ENCODE peak calls at places on chromosomes 16 and 17, in eight cellular contexts. One of them, this sample, is unnamed.
A peak's percentile ranks its signal among the peaks of the same experiment; 100 is the strongest.

GRCh38 chr16:1428511-1428910 is 2.4 kb upstream of the PERCC1 start:
- DNase-seq in DND-41: no peak
- DNase-seq in fibroblast of lung: peak; percentile 10
- DNase-seq in HCT116: no peak
- DNase-seq in mammary epithelial cell: no peak
- DNase-seq in GM23248: peak; percentile 40
- DNase-seq in endothelial cell of umbilical vein: peak; percentile 36
- DNase-seq in PC-3: no peak
- DNase-seq in this sample: no peak

GRCh38 chr17:20999044-20999573 is 43.7 kb downstream of the USP22 start:
- DNase-seq in DND-41: no peak
- DNase-seq in fibroblast of lung: peak; percentile 45
- DNase-seq in HCT116: no peak
- DNase-seq in mammary epithelial cell: no peak
- DNase-seq in GM23248: peak; percentile 3
- DNase-seq in endothelial cell of umbilical vein: no peak
- DNase-seq in PC-3: no peak
- DNase-seq in this sample: peak; percentile 20

GRCh38 chr17:40791808-40792436 is 7.8 kb downstream of the KRT28 start:
- DNase-seq in DND-41: no peak
- DNase-seq in fibroblast of lung: peak; percentile 38
- DNase-seq in HCT116: peak; percentile 41
- DNase-seq in mammary epithelial cell: peak; percentile 9
- DNase-seq in GM23248: peak; percentile 73
- DNase-seq in endothelial cell of umbilical vein: peak; percentile 59
- DNase-seq in PC-3: peak; percentile 71
- DNase-seq in this sample: peak; percentile 24

GRCh38 chr16:86673956-86674453 is 95.7 kb downstream of the FOXL1 start:
- DNase-seq in DND-41: no peak
- DNase-seq in fibroblast of lung: no peak
- DNase-seq in HCT116: no peak
- DNase-seq in mammary epithelial cell: no peak
- DNase-seq in GM23248: no peak
- DNase-seq in endothelial cell of umbilical vein: no peak
- DNase-seq in PC-3: no peak
- DNase-seq in this sample: no peak

GRCh38 chr16:85045641-85046471 is 18.3 kb downstream of the KIAA0513 start:
- DNase-seq in DND-41: no peak
- DNase-seq in fibroblast of lung: no peak
- DNase-seq in HCT116: no peak
- DNase-seq in mammary epithelial cell: no peak
- DNase-seq in GM23248: no peak
- DNase-seq in endothelial cell of umbilical vein: no peak
- DNase-seq in PC-3: no peak
- DNase-seq in this sample: no peak

GRCh38 chr16:3032624-3033023 is 4.1 kb downstream of the BICDL2 start:
- DNase-seq in DND-41: no peak
- DNase-seq in fibroblast of lung: no peak
- DNase-seq in HCT116: no peak
- DNase-seq in mammary epithelial cell: no peak
- DNase-seq in GM23248: no peak
- DNase-seq in endothelial cell of umbilical vein: no peak
- DNase-seq in PC-3: no peak
- DNase-seq in this sample: no peak

GRCh38 chr16:53654946-53655345 is 48.7 kb downstream of the RPGRIP1L start:
- DNase-seq in DND-41: no peak
- DNase-seq in fibroblast of lung: no peak
- DNase-seq in HCT116: no peak
- DNase-seq in mammary epithelial cell: no peak
- DNase-seq in GM23248: no peak
- DNase-seq in endothelial cell of umbilical vein: no peak
- DNase-seq in PC-3: no peak
- DNase-seq in this sample: no peak

GRCh38 chr16:27625050-27625697 is 75.2 kb downstream of the KATNIP start:
- DNase-seq in DND-41: no peak
- DNase-seq in fibroblast of lung: peak; percentile 52
- DNase-seq in HCT116: no peak
- DNase-seq in mammary epithelial cell: no peak
- DNase-seq in GM23248: peak; percentile 56
- DNase-seq in endothelial cell of umbilical vein: peak; percentile 93
- DNase-seq in PC-3: no peak
- DNase-seq in this sample: peak; percentile 43

GRCh38 chr17:49926886-49927285 is 42.1 kb upstream of the DLX4 start:
- DNase-seq in DND-41: no peak
- DNase-seq in fibroblast of lung: peak; percentile 6
- DNase-seq in HCT116: no peak
- DNase-seq in mammary epithelial cell: no peak
- DNase-seq in GM23248: peak; percentile 88
- DNase-seq in endothelial cell of umbilical vein: no peak
- DNase-seq in PC-3: no peak
- DNase-seq in this sample: no peak

GRCh38 chr17:18315498-18316360 is 636 bp downstream of the SMCR8 start:
- DNase-seq in DND-41: peak; percentile 35
- DNase-seq in fibroblast of lung: no peak
- DNase-seq in HCT116: no peak
- DNase-seq in mammary epithelial cell: peak; percentile 9
- DNase-seq in GM23248: no peak
- DNase-seq in endothelial cell of umbilical vein: no peak
- DNase-seq in PC-3: no peak
- DNase-seq in this sample: peak; percentile 3

GRCh38 chr17:70564006-70564620 is 394.8 kb downstream of the KCNJ2 start:
- DNase-seq in DND-41: no peak
- DNase-seq in fibroblast of lung: peak; percentile 55
- DNase-seq in HCT116: no peak
- DNase-seq in mammary epithelial cell: no peak
- DNase-seq in GM23248: peak; percentile 21
- DNase-seq in endothelial cell of umbilical vein: peak; percentile 70
- DNase-seq in PC-3: no peak
- DNase-seq in this sample: peak; percentile 47

GRCh38 chr17:73397856-73398540 is 86.2 kb upstream of the CDC42EP4 start:
- DNase-seq in DND-41: no peak
- DNase-seq in fibroblast of lung: no peak
- DNase-seq in HCT116: no peak
- DNase-seq in mammary epithelial cell: no peak
- DNase-seq in GM23248: no peak
- DNase-seq in endothelial cell of umbilical vein: no peak
- DNase-seq in PC-3: no peak
- DNase-seq in this sample: no peak

GRCh38 chr16:58299757-58300349 is 5.0 kb upstream of the PRSS54 start:
- DNase-seq in DND-41: peak; percentile 22
- DNase-seq in fibroblast of lung: peak; percentile 1
- DNase-seq in HCT116: peak; percentile 13
- DNase-seq in mammary epithelial cell: peak; percentile 4
- DNase-seq in GM23248: peak; percentile 23
- DNase-seq in endothelial cell of umbilical vein: peak; percentile 36
- DNase-seq in PC-3: peak; percentile 52
- DNase-seq in this sample: no peak

GRCh38 chr17:72913315-72913714 is 179.2 kb downstream of the SLC39A11 start:
- DNase-seq in DND-41: no peak
- DNase-seq in fibroblast of lung: no peak
- DNase-seq in HCT116: no peak
- DNase-seq in mammary epithelial cell: no peak
- DNase-seq in GM23248: no peak
- DNase-seq in endothelial cell of umbilical vein: no peak
- DNase-seq in PC-3: peak; percentile 38
- DNase-seq in this sample: no peak

GRCh38 chr17:6374761-6375312 is 60.1 kb downstream of the AIPL1 start:
- DNase-seq in DND-41: no peak
- DNase-seq in fibroblast of lung: peak; percentile 90
- DNase-seq in HCT116: peak; percentile 57
- DNase-seq in mammary epithelial cell: peak; percentile 93
- DNase-seq in GM23248: peak; percentile 39
- DNase-seq in endothelial cell of umbilical vein: peak; percentile 11
- DNase-seq in PC-3: peak; percentile 83
- DNase-seq in this sample: peak; percentile 84

GRCh38 chr17:65181237-65182061 is 44.3 kb downstream of the RGS9 start:
- DNase-seq in DND-41: peak; percentile 60
- DNase-seq in fibroblast of lung: peak; percentile 31
- DNase-seq in HCT116: no peak
- DNase-seq in mammary epithelial cell: no peak
- DNase-seq in GM23248: no peak
- DNase-seq in endothelial cell of umbilical vein: no peak
- DNase-seq in PC-3: no peak
- DNase-seq in this sample: no peak

GRCh38 chr17:13542612-13543011 is 59.1 kb downstream of the HS3ST3A1 start:
- DNase-seq in DND-41: no peak
- DNase-seq in fibroblast of lung: peak; percentile 39
- DNase-seq in HCT116: no peak
- DNase-seq in mammary epithelial cell: no peak
- DNase-seq in GM23248: no peak
- DNase-seq in endothelial cell of umbilical vein: no peak
- DNase-seq in PC-3: no peak
- DNase-seq in this sample: no peak

GRCh38 chr17:37261286-37261685 is 114.5 kb upstream of the C17orf78 start:
- DNase-seq in DND-41: no peak
- DNase-seq in fibroblast of lung: peak; percentile 80
- DNase-seq in HCT116: no peak
- DNase-seq in mammary epithelial cell: peak; percentile 43
- DNase-seq in GM23248: peak; percentile 11
- DNase-seq in endothelial cell of umbilical vein: peak; percentile 12
- DNase-seq in PC-3: no peak
- DNase-seq in this sample: peak; percentile 74

GRCh38 chr17:1684307-1685189 is at the start of gene PRPF8:
- DNase-seq in DND-41: peak; percentile 98
- DNase-seq in fibroblast of lung: peak; percentile 93
- DNase-seq in HCT116: peak; percentile 92
- DNase-seq in mammary epithelial cell: peak; percentile 95
- DNase-seq in GM23248: peak; percentile 99
- DNase-seq in endothelial cell of umbilical vein: peak; percentile 99
- DNase-seq in PC-3: peak; percentile 95
- DNase-seq in this sample: peak; percentile 89
- TF ChIP-seq EZH2 in DND-41: no peak
- TF ChIP-seq EZH2 in fibroblast of lung: no peak
- TF ChIP-seq EZH2 in HCT116: no peak
- TF ChIP-seq EZH2 in mammary epithelial cell: no peak
- TF ChIP-seq EZH2 in GM23248: no peak
- TF ChIP-seq EZH2 in endothelial cell of umbilical vein: no peak
- TF ChIP-seq EZH2 in PC-3: no peak
- TF ChIP-seq EZH2 in this sample: no peak

GRCh38 chr17:78335176-78335575 is 24.7 kb downstream of the SOCS3 start:
- DNase-seq in DND-41: no peak
- DNase-seq in fibroblast of lung: no peak
- DNase-seq in HCT116: no peak
- DNase-seq in mammary epithelial cell: no peak
- DNase-seq in GM23248: no peak
- DNase-seq in endothelial cell of umbilical vein: no peak
- DNase-seq in PC-3: no peak
- DNase-seq in this sample: no peak
- H2AFZ ChIP-seq in DND-41: no peak overlapping the region
- H2AFZ ChIP-seq in fibroblast of lung: peak overlapping the region; percentile 40
- H2AFZ ChIP-seq in HCT116: no peak overlapping the region
- H2AFZ ChIP-seq in mammary epithelial cell: no peak overlapping the region
- H2AFZ ChIP-seq in GM23248: no peak overlapping the region
- H2AFZ ChIP-seq in endothelial cell of umbilical vein: peak overlapping the region; percentile 64
- H2AFZ ChIP-seq in PC-3: no peak overlapping the region
- H2AFZ ChIP-seq in this sample: no peak overlapping the region

DNA sequence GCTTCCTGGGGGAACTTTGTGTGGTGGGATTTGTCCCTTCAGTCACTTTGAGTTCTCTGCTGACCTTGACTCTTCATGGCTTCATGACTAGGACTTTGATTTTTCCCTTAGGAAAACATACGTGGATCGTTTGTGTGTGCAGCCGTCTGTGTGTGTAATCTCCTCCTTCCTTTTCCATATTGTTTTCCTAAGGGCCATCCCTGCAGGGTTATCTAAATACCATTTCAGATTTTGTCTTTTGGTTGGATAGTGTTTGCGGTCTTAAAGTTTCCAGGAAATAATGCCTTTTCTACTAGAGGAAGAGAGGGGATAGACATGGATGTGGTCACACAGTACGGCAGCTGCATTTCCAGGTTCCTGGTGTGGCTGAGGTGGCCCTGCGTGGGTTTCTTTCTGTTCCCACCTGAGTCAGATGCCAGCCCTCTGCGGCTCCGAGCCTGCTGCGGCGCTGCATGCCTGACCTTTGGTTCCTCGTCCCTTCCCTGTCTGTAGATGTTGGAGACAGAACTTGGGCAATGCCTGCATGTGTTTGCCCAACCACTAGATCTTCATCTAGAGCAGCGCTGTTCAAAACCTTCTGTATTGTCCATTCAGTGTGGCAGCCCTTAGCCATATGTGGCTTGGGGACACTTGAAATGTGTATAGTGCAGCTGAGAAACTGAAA is 72.0 kb upstream of the LGALS9 start:
- DNase-seq in DND-41: no peak
- DNase-seq in fibroblast of lung: no peak
- DNase-seq in HCT116: no peak
- DNase-seq in mammary epithelial cell: no peak
- DNase-seq in GM23248: no peak
- DNase-seq in endothelial cell of umbilical vein: no peak
- DNase-seq in PC-3: no peak
- DNase-seq in this sample: no peak
- TF ChIP-seq EZH2 in DND-41: no peak
- TF ChIP-seq EZH2 in fibroblast of lung: no peak
- TF ChIP-seq EZH2 in HCT116: no peak
- TF ChIP-seq EZH2 in mammary epithelial cell: no peak
- TF ChIP-seq EZH2 in GM23248: no peak
- TF ChIP-seq EZH2 in endothelial cell of umbilical vein: no peak
- TF ChIP-seq EZH2 in PC-3: no peak
- TF ChIP-seq EZH2 in this sample: no peak

DNA sequence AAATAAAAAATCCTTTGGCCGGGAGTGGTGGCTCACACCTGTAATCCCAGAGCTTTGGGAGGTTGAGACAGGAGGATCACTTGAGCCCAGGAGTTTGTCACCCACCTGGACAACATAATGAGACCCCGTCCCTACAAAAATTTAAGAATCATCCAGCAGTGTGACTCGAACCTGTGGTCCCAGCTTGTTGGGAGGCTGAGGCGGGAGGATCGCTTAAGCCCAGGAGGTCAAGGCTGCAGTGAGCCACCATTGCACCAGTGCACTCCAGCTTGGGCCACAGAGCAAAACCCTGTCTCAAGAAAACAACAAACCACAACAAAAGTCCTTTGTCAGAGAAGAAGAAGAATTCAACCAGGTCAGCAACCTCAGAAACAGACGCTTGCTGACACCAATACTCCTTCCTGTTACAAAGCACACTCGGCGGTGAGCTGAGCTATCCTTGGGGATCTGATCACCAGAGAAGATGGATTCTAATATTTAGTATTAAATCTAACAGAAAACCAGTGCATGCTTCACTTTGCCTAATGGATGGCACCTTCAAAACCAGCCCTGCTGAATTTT is 12.9 kb upstream of the PVALEF start:
- DNase-seq in DND-41: no peak
- DNase-seq in fibroblast of lung: no peak
- DNase-seq in HCT116: no peak
- DNase-seq in mammary epithelial cell: no peak
- DNase-seq in GM23248: no peak
- DNase-seq in endothelial cell of umbilical vein: no peak
- DNase-seq in PC-3: no peak
- DNase-seq in this sample: no peak
- H2AFZ ChIP-seq in DND-41: no peak overlapping the region
- H2AFZ ChIP-seq in fibroblast of lung: no peak overlapping the region
- H2AFZ ChIP-seq in HCT116: no peak overlapping the region
- H2AFZ ChIP-seq in mammary epithelial cell: no peak overlapping the region
- H2AFZ ChIP-seq in GM23248: no peak overlapping the region
- H2AFZ ChIP-seq in endothelial cell of umbilical vein: no peak overlapping the region
- H2AFZ ChIP-seq in PC-3: no peak overlapping the region
- H2AFZ ChIP-seq in this sample: no peak overlapping the region